ENCODE peak calls at places on chromosomes 6 and 20, in six cellular contexts. A, C, B, N, M and I are unnamed samples.

GRCh38 chr20:56373942-56374341 is 15.2 kb downstream of the FAM210B start:
- DNase-seq in N (no peak), B (peak), M (no peak), C (no peak), A (no peak), I (no peak)

GRCh38 chr6:160929831-160930230 is 61.7 kb upstream of the MAP3K4 start:
- DNase-seq in C (no peak), N (no peak), B (no peak), M (no peak), A (no peak), I (no peak)

GRCh38 chr6:16321826-16322225 is 83.4 kb downstream of the GMPR start:
- DNase-seq in A (no peak), M (no peak), B (no peak), C (no peak), N (no peak), I (no peak)

GRCh38 chr20:17613328-17614175 is 43.7 kb downstream of the DSTN start:
- DNase-seq in M (no peak), A (no peak), C (peak), B (no peak), N (no peak), I (no peak)

GRCh38 chr20:59174975-59175374 is 11.4 kb downstream of the ZNF831 start:
- DNase-seq in B (no peak), A (no peak), M (no peak), C (no peak), N (no peak), I (no peak)

GRCh38 chr6:158521759-158522158 is 38.1 kb upstream of the TMEM181 start:
- DNase-seq in A (no peak), N (no peak), M (no peak), B (no peak), C (no peak), I (no peak)

GRCh38 chr6:7721654-7722053 is 4.2 kb upstream of the BMP6 start:
- DNase-seq in A (no peak), C (no peak), N (no peak), B (peak), M (peak), I (peak)

GRCh38 chr6:131652472-131652871 is 15.4 kb downstream of the ENPP3 start:
- DNase-seq in A (no peak), M (no peak), B (no peak), C (no peak), N (no peak), I (no peak)

GRCh38 chr20:62902926-62903615 is 23.2 kb downstream of the DIDO1 start:
- DNase-seq in N (no peak), M (no peak), C (no peak), B (peak), A (no peak), I (no peak)

GRCh38 chr6:149482542-149483261 is 2.1 kb downstream of the ZC3H12D start:
- DNase-seq in C (peak), A (no peak), B (no peak), N (no peak), M (peak), I (no peak)

GRCh38 chr6:90493332-90493731 is 93.5 kb downstream of the MAP3K7 start:
- DNase-seq in C (no peak), N (no peak), A (no peak), B (no peak), M (no peak), I (no peak)

GRCh38 chr20:19566226-19566960 is 191.7 kb upstream of the RIN2 start:
- DNase-seq in C (no peak), M (no peak), B (peak), A (no peak), N (no peak), I (no peak)

GRCh38 chr6:9647043-9647520 is 767.8 kb downstream of the TFAP2A start:
- DNase-seq in C (no peak), A (no peak), M (no peak), B (peak), N (no peak), I (no peak)